ENCODE peak calls at places on chromosomes 1 and 21, in nine cellular contexts. R, S, Y, L, B, Q, W, N and E are unnamed samples.

GRCh38 chr21:43864806-43865470 is at the start of gene AGPAT3:
- DNase-seq in W (no peak), N (peak; percentile 65), Y (peak; percentile 15), L (no peak), R (no peak), B (peak; percentile 33), Q (peak; percentile 48), S (no peak), E (no peak)

GRCh38 chr21:40049959-40050290 is 182.7 kb downstream of the PCP4 start:
- DNase-seq in N (no peak), Y (no peak), S (no peak), L (no peak), Q (no peak), W (no peak), R (peak; percentile 42), B (no peak), E (no peak)

GRCh38 chr21:33116669-33117267 is 46.8 kb downstream of the OLIG1 start:
- DNase-seq in N (peak; percentile 66), Q (no peak), Y (no peak), R (no peak), W (no peak), B (no peak), S (peak; percentile 5), L (no peak), E (peak; percentile 29)

GRCh38 chr1:102593276-102593675 is 515.0 kb downstream of the COL11A1 start:
- DNase-seq in Y (no peak), W (peak; percentile 20), S (no peak), N (no peak), R (no peak), Q (no peak), B (no peak), L (no peak), E (no peak)

GRCh38 chr1:109892476-109893368 is 17.9 kb upstream of the CSF1 start:
- DNase-seq in W (peak; percentile 97), N (no peak), B (no peak), R (no peak), Y (peak; percentile 25), L (no peak), S (no peak), Q (peak; percentile 47), E (no peak)

GRCh38 chr21:25400427-25400826 is 206.9 kb downstream of the MRPL39 start:
- DNase-seq in S (no peak), L (no peak), Q (no peak), N (no peak), Y (no peak), B (no peak), R (no peak), W (no peak), E (no peak)

GRCh38 chr1:193971595-193971994 is 785.2 kb upstream of the B3GALT2 start:
- DNase-seq in L (peak; percentile 4), Y (peak; percentile 35), R (no peak), B (no peak), N (no peak), S (no peak), Q (no peak), W (peak; percentile 37), E (no peak)

GRCh38 chr1:57269621-57270235 is 154.1 kb downstream of the DAB1 start:
- DNase-seq in R (no peak), L (no peak), Q (no peak), B (no peak), W (no peak), S (no peak), Y (no peak), N (no peak), E (no peak)

GRCh38 chr1:5444365-5444890 is 547.8 kb downstream of the NPHP4 start:
- DNase-seq in W (no peak), B (peak; percentile 26), N (peak; percentile 45), Q (no peak), R (no peak), S (no peak), L (no peak), Y (no peak), E (no peak)

GRCh38 chr1:4741876-4742423 is 87.5 kb downstream of the AJAP1 start:
- DNase-seq in B (no peak), R (no peak), N (no peak), W (no peak), Y (no peak), L (no peak), Q (no peak), S (no peak), E (no peak)

GRCh38 chr1:156705918-156706646 is 699 bp upstream of the CRABP2 start:
- DNase-seq in Y (peak; percentile 55), R (peak; percentile 93), L (peak; percentile 35), S (peak; percentile 56), W (no peak), B (peak; percentile 25), Q (peak; percentile 51), N (peak; percentile 76), E (peak; percentile 88)

GRCh38 chr21:45580181-45580575 is 37.9 kb upstream of the SLC19A1 start:
- DNase-seq in Y (no peak), W (no peak), B (no peak), S (no peak), N (no peak), L (no peak), Q (no peak), R (no peak), E (no peak)

GRCh38 chr1:9589719-9590157 is 1.0 kb downstream of the TMEM201 start:
- DNase-seq in S (no peak), Y (no peak), L (no peak), N (peak; percentile 14), B (no peak), R (no peak), W (peak; percentile 32), Q (no peak), E (peak; percentile 54)

GRCh38 chr1:113453771-113454083 is 63.4 kb downstream of the MAGI3 start:
- DNase-seq in N (no peak), B (no peak), W (no peak), Q (no peak), Y (no peak), L (no peak), R (no peak), S (no peak), E (no peak)

GRCh38 chr1:158930504-158930903 is 848 bp upstream of the PYHIN1 start:
- DNase-seq in Q (no peak), N (no peak), Y (no peak), L (no peak), B (no peak), W (no peak), R (no peak), S (peak; percentile 27), E (no peak)

GRCh38 chr1:154225370-154225769 is 4.6 kb downstream of the UBAP2L start:
- DNase-seq in W (no peak), L (no peak), Y (no peak), R (no peak), N (no peak), S (no peak), B (no peak), Q (no peak), E (no peak)

GRCh38 chr1:161119017-161119378 is 1.1 kb downstream of the NIT1 start:
- DNase-seq in W (peak; percentile 17), R (peak; percentile 48), L (no peak), Q (peak; percentile 60), S (no peak), B (no peak), Y (no peak), N (peak; percentile 61), E (peak; percentile 70)

GRCh38 chr1:167439301-167439988 is 78.9 kb downstream of the CD247 start:
- DNase-seq in S (no peak), R (peak; percentile 75), N (peak; percentile 63), Y (peak; percentile 37), Q (no peak), L (no peak), W (peak; percentile 36), B (no peak), E (no peak)

GRCh38 chr1:155646307-155646706 is 36.3 kb downstream of the MSTO1 start:
- DNase-seq in B (no peak), N (no peak), S (no peak), Q (no peak), Y (no peak), L (no peak), R (no peak), W (peak; percentile 29), E (peak; percentile 79)